ENCODE peak calls at places on chromosomes 12 and 14, in ten cellular contexts. One of them, this sample, is unnamed.

GRCh38 chr14:89428556-89429196 is 11.6 kb upstream of the FOXN3 start:
- DNase-seq in tibial nerve: no peak
- DNase-seq in stimulated activated CD8-positive, alpha-beta memory T cell treated with anti-CD3 and anti-CD28 coated beads, Interleukin-4, amount 100 ng/mL, for 24 hours: no peak
- DNase-seq in H4: no peak
- DNase-seq in T-helper 9 cell: no peak
- DNase-seq in lung: no peak
- DNase-seq in mucosa of gallbladder: no peak
- DNase-seq in NCI-H2081: peak
- DNase-seq in NCI-H510A treated with DMSO at 0.1 percent for 48 hours: peak
- DNase-seq in activated gamma-delta T cell treated with Interleukin-2 at 50 U/mL for 16 hours: no peak
- DNase-seq in this sample: peak

GRCh38 chr12:38961683-38962082 is 56.3 kb upstream of the CPNE8 start:
- DNase-seq in activated gamma-delta T cell treated with Interleukin-2 at 50 U/mL for 16 hours: no peak
- DNase-seq in stimulated activated CD8-positive, alpha-beta memory T cell treated with anti-CD3 and anti-CD28 coated beads, Interleukin-4, amount 100 ng/mL, for 24 hours: no peak
- DNase-seq in mucosa of gallbladder: no peak
- DNase-seq in H4: no peak
- DNase-seq in NCI-H2081: no peak
- DNase-seq in T-helper 9 cell: no peak
- DNase-seq in tibial nerve: no peak
- DNase-seq in lung: no peak
- DNase-seq in NCI-H510A treated with DMSO at 0.1 percent for 48 hours: no peak
- DNase-seq in this sample: no peak

GRCh38 chr12:117526756-117527479 is 165.5 kb upstream of the NOS1 start:
- DNase-seq in T-helper 9 cell: no peak
- DNase-seq in mucosa of gallbladder: no peak
- DNase-seq in lung: no peak
- DNase-seq in NCI-H510A treated with DMSO at 0.1 percent for 48 hours: no peak
- DNase-seq in stimulated activated CD8-positive, alpha-beta memory T cell treated with anti-CD3 and anti-CD28 coated beads, Interleukin-4, amount 100 ng/mL, for 24 hours: no peak
- DNase-seq in activated gamma-delta T cell treated with Interleukin-2 at 50 U/mL for 16 hours: no peak
- DNase-seq in tibial nerve: no peak
- DNase-seq in H4: no peak
- DNase-seq in NCI-H2081: no peak
- DNase-seq in this sample: no peak

GRCh38 chr12:47370421-47370820 is 290.7 kb upstream of the AMIGO2 start:
- DNase-seq in stimulated activated CD8-positive, alpha-beta memory T cell treated with anti-CD3 and anti-CD28 coated beads, Interleukin-4, amount 100 ng/mL, for 24 hours: no peak
- DNase-seq in tibial nerve: no peak
- DNase-seq in NCI-H2081: no peak
- DNase-seq in lung: no peak
- DNase-seq in NCI-H510A treated with DMSO at 0.1 percent for 48 hours: no peak
- DNase-seq in H4: no peak
- DNase-seq in activated gamma-delta T cell treated with Interleukin-2 at 50 U/mL for 16 hours: no peak
- DNase-seq in mucosa of gallbladder: no peak
- DNase-seq in T-helper 9 cell: no peak
- DNase-seq in this sample: no peak

GRCh38 chr12:32501835-32502333 is 102.5 kb downstream of the FGD4 start:
- DNase-seq in lung: no peak
- DNase-seq in activated gamma-delta T cell treated with Interleukin-2 at 50 U/mL for 16 hours: no peak
- DNase-seq in stimulated activated CD8-positive, alpha-beta memory T cell treated with anti-CD3 and anti-CD28 coated beads, Interleukin-4, amount 100 ng/mL, for 24 hours: no peak
- DNase-seq in NCI-H510A treated with DMSO at 0.1 percent for 48 hours: peak
- DNase-seq in mucosa of gallbladder: no peak
- DNase-seq in tibial nerve: no peak
- DNase-seq in NCI-H2081: peak
- DNase-seq in H4: peak
- DNase-seq in T-helper 9 cell: no peak
- DNase-seq in this sample: no peak

GRCh38 chr12:67650528-67651379 is 2.2 kb downstream of the DYRK2 start:
- DNase-seq in stimulated activated CD8-positive, alpha-beta memory T cell treated with anti-CD3 and anti-CD28 coated beads, Interleukin-4, amount 100 ng/mL, for 24 hours: no peak
- DNase-seq in activated gamma-delta T cell treated with Interleukin-2 at 50 U/mL for 16 hours: no peak
- DNase-seq in tibial nerve: no peak
- DNase-seq in NCI-H2081: no peak
- DNase-seq in H4: no peak
- DNase-seq in mucosa of gallbladder: no peak
- DNase-seq in T-helper 9 cell: no peak
- DNase-seq in NCI-H510A treated with DMSO at 0.1 percent for 48 hours: peak
- DNase-seq in lung: no peak
- DNase-seq in this sample: no peak

GRCh38 chr14:45028107-45028626 is 55.7 kb upstream of the PRPF39 start:
- DNase-seq in lung: no peak
- DNase-seq in NCI-H510A treated with DMSO at 0.1 percent for 48 hours: no peak
- DNase-seq in mucosa of gallbladder: no peak
- DNase-seq in activated gamma-delta T cell treated with Interleukin-2 at 50 U/mL for 16 hours: no peak
- DNase-seq in T-helper 9 cell: no peak
- DNase-seq in stimulated activated CD8-positive, alpha-beta memory T cell treated with anti-CD3 and anti-CD28 coated beads, Interleukin-4, amount 100 ng/mL, for 24 hours: no peak
- DNase-seq in H4: no peak
- DNase-seq in tibial nerve: no peak
- DNase-seq in NCI-H2081: no peak
- DNase-seq in this sample: no peak

GRCh38 chr12:74747305-74747704 is 209.7 kb downstream of the ATXN7L3B start:
- DNase-seq in mucosa of gallbladder: no peak
- DNase-seq in lung: no peak
- DNase-seq in stimulated activated CD8-positive, alpha-beta memory T cell treated with anti-CD3 and anti-CD28 coated beads, Interleukin-4, amount 100 ng/mL, for 24 hours: no peak
- DNase-seq in T-helper 9 cell: no peak
- DNase-seq in NCI-H2081: no peak
- DNase-seq in tibial nerve: no peak
- DNase-seq in NCI-H510A treated with DMSO at 0.1 percent for 48 hours: no peak
- DNase-seq in H4: peak
- DNase-seq in activated gamma-delta T cell treated with Interleukin-2 at 50 U/mL for 16 hours: no peak
- DNase-seq in this sample: no peak

GRCh38 chr12:108772247-108772646 is 40.9 kb upstream of the CORO1C start:
- DNase-seq in stimulated activated CD8-positive, alpha-beta memory T cell treated with anti-CD3 and anti-CD28 coated beads, Interleukin-4, amount 100 ng/mL, for 24 hours: no peak
- DNase-seq in lung: no peak
- DNase-seq in activated gamma-delta T cell treated with Interleukin-2 at 50 U/mL for 16 hours: no peak
- DNase-seq in tibial nerve: no peak
- DNase-seq in H4: no peak
- DNase-seq in T-helper 9 cell: no peak
- DNase-seq in NCI-H2081: no peak
- DNase-seq in NCI-H510A treated with DMSO at 0.1 percent for 48 hours: no peak
- DNase-seq in mucosa of gallbladder: no peak
- DNase-seq in this sample: no peak

GRCh38 chr12:74917743-74918142 is 291.9 kb downstream of the KCNC2 start:
- DNase-seq in H4: no peak
- DNase-seq in lung: no peak
- DNase-seq in stimulated activated CD8-positive, alpha-beta memory T cell treated with anti-CD3 and anti-CD28 coated beads, Interleukin-4, amount 100 ng/mL, for 24 hours: no peak
- DNase-seq in NCI-H2081: no peak
- DNase-seq in NCI-H510A treated with DMSO at 0.1 percent for 48 hours: no peak
- DNase-seq in activated gamma-delta T cell treated with Interleukin-2 at 50 U/mL for 16 hours: no peak
- DNase-seq in T-helper 9 cell: no peak
- DNase-seq in tibial nerve: no peak
- DNase-seq in mucosa of gallbladder: no peak
- DNase-seq in this sample: no peak

GRCh38 chr14:101463566-101464171 is 97.6 kb upstream of the DIO3 start:
- DNase-seq in activated gamma-delta T cell treated with Interleukin-2 at 50 U/mL for 16 hours: no peak
- DNase-seq in NCI-H510A treated with DMSO at 0.1 percent for 48 hours: no peak
- DNase-seq in H4: no peak
- DNase-seq in tibial nerve: no peak
- DNase-seq in T-helper 9 cell: no peak
- DNase-seq in lung: no peak
- DNase-seq in stimulated activated CD8-positive, alpha-beta memory T cell treated with anti-CD3 and anti-CD28 coated beads, Interleukin-4, amount 100 ng/mL, for 24 hours: no peak
- DNase-seq in NCI-H2081: no peak
- DNase-seq in mucosa of gallbladder: no peak
- DNase-seq in this sample: no peak

GRCh38 chr14:62629070-62629580 is 416.1 kb downstream of the KCNH5 start:
- DNase-seq in activated gamma-delta T cell treated with Interleukin-2 at 50 U/mL for 16 hours: no peak
- DNase-seq in tibial nerve: no peak
- DNase-seq in stimulated activated CD8-positive, alpha-beta memory T cell treated with anti-CD3 and anti-CD28 coated beads, Interleukin-4, amount 100 ng/mL, for 24 hours: no peak
- DNase-seq in NCI-H2081: no peak
- DNase-seq in T-helper 9 cell: no peak
- DNase-seq in lung: no peak
- DNase-seq in NCI-H510A treated with DMSO at 0.1 percent for 48 hours: no peak
- DNase-seq in H4: no peak
- DNase-seq in mucosa of gallbladder: no peak
- DNase-seq in this sample: no peak

GRCh38 chr14:38762436-38762835 is 340.6 kb downstream of the SEC23A start:
- DNase-seq in mucosa of gallbladder: no peak
- DNase-seq in T-helper 9 cell: no peak
- DNase-seq in stimulated activated CD8-positive, alpha-beta memory T cell treated with anti-CD3 and anti-CD28 coated beads, Interleukin-4, amount 100 ng/mL, for 24 hours: no peak
- DNase-seq in tibial nerve: no peak
- DNase-seq in activated gamma-delta T cell treated with Interleukin-2 at 50 U/mL for 16 hours: no peak
- DNase-seq in lung: no peak
- DNase-seq in NCI-H2081: no peak
- DNase-seq in NCI-H510A treated with DMSO at 0.1 percent for 48 hours: no peak
- DNase-seq in H4: no peak
- DNase-seq in this sample: no peak

GRCh38 chr12:25682421-25682820 is 129.3 kb upstream of the LMNTD1 start:
- DNase-seq in NCI-H2081: no peak
- DNase-seq in NCI-H510A treated with DMSO at 0.1 percent for 48 hours: no peak
- DNase-seq in lung: no peak
- DNase-seq in T-helper 9 cell: no peak
- DNase-seq in stimulated activated CD8-positive, alpha-beta memory T cell treated with anti-CD3 and anti-CD28 coated beads, Interleukin-4, amount 100 ng/mL, for 24 hours: no peak
- DNase-seq in tibial nerve: no peak
- DNase-seq in mucosa of gallbladder: no peak
- DNase-seq in H4: no peak
- DNase-seq in activated gamma-delta T cell treated with Interleukin-2 at 50 U/mL for 16 hours: no peak
- DNase-seq in this sample: no peak

GRCh38 chr14:64569108-64570045 is 19.6 kb downstream of the PPP1R36 start:
- DNase-seq in lung: peak
- DNase-seq in NCI-H2081: no peak
- DNase-seq in NCI-H510A treated with DMSO at 0.1 percent for 48 hours: no peak
- DNase-seq in stimulated activated CD8-positive, alpha-beta memory T cell treated with anti-CD3 and anti-CD28 coated beads, Interleukin-4, amount 100 ng/mL, for 24 hours: no peak
- DNase-seq in T-helper 9 cell: no peak
- DNase-seq in H4: peak
- DNase-seq in activated gamma-delta T cell treated with Interleukin-2 at 50 U/mL for 16 hours: no peak
- DNase-seq in mucosa of gallbladder: peak
- DNase-seq in tibial nerve: peak
- DNase-seq in this sample: peak

GRCh38 chr14:77098470-77099353 is 654 bp downstream of the CIPC start:
- DNase-seq in mucosa of gallbladder: peak
- DNase-seq in NCI-H2081: no peak
- DNase-seq in H4: peak
- DNase-seq in stimulated activated CD8-positive, alpha-beta memory T cell treated with anti-CD3 and anti-CD28 coated beads, Interleukin-4, amount 100 ng/mL, for 24 hours: no peak
- DNase-seq in T-helper 9 cell: peak
- DNase-seq in activated gamma-delta T cell treated with Interleukin-2 at 50 U/mL for 16 hours: peak
- DNase-seq in tibial nerve: peak
- DNase-seq in lung: peak
- DNase-seq in NCI-H510A treated with DMSO at 0.1 percent for 48 hours: no peak
- DNase-seq in this sample: no peak

GRCh38 chr12:56873382-56873781 is 60.8 kb downstream of the SDR9C7 start:
- DNase-seq in activated gamma-delta T cell treated with Interleukin-2 at 50 U/mL for 16 hours: no peak
- DNase-seq in T-helper 9 cell: no peak
- DNase-seq in tibial nerve: no peak
- DNase-seq in NCI-H2081: no peak
- DNase-seq in lung: no peak
- DNase-seq in stimulated activated CD8-positive, alpha-beta memory T cell treated with anti-CD3 and anti-CD28 coated beads, Interleukin-4, amount 100 ng/mL, for 24 hours: no peak
- DNase-seq in NCI-H510A treated with DMSO at 0.1 percent for 48 hours: no peak
- DNase-seq in mucosa of gallbladder: no peak
- DNase-seq in H4: no peak
- DNase-seq in this sample: no peak

GRCh38 chr14:61147898-61148549 is 133.1 kb downstream of the TMEM30B start:
- DNase-seq in lung: peak
- DNase-seq in NCI-H2081: no peak
- DNase-seq in activated gamma-delta T cell treated with Interleukin-2 at 50 U/mL for 16 hours: no peak
- DNase-seq in tibial nerve: peak
- DNase-seq in NCI-H510A treated with DMSO at 0.1 percent for 48 hours: no peak
- DNase-seq in T-helper 9 cell: no peak
- DNase-seq in mucosa of gallbladder: no peak
- DNase-seq in H4: peak
- DNase-seq in stimulated activated CD8-positive, alpha-beta memory T cell treated with anti-CD3 and anti-CD28 coated beads, Interleukin-4, amount 100 ng/mL, for 24 hours: no peak
- DNase-seq in this sample: no peak

GRCh38 chr14:32090686-32091085 is 13.6 kb downstream of the ARHGAP5 start:
- DNase-seq in NCI-H510A treated with DMSO at 0.1 percent for 48 hours: no peak
- DNase-seq in H4: no peak
- DNase-seq in T-helper 9 cell: no peak
- DNase-seq in activated gamma-delta T cell treated with Interleukin-2 at 50 U/mL for 16 hours: no peak
- DNase-seq in NCI-H2081: no peak
- DNase-seq in mucosa of gallbladder: no peak
- DNase-seq in lung: no peak
- DNase-seq in stimulated activated CD8-positive, alpha-beta memory T cell treated with anti-CD3 and anti-CD28 coated beads, Interleukin-4, amount 100 ng/mL, for 24 hours: no peak
- DNase-seq in tibial nerve: no peak
- DNase-seq in this sample: no peak

GRCh38 chr12:49985981-49986380 is 13.2 kb downstream of the AQP6 start:
- DNase-seq in mucosa of gallbladder: no peak
- DNase-seq in NCI-H510A treated with DMSO at 0.1 percent for 48 hours: no peak
- DNase-seq in activated gamma-delta T cell treated with Interleukin-2 at 50 U/mL for 16 hours: no peak
- DNase-seq in NCI-H2081: no peak
- DNase-seq in H4: no peak
- DNase-seq in T-helper 9 cell: no peak
- DNase-seq in lung: no peak
- DNase-seq in tibial nerve: no peak
- DNase-seq in stimulated activated CD8-positive, alpha-beta memory T cell treated with anti-CD3 and anti-CD28 coated beads, Interleukin-4, amount 100 ng/mL, for 24 hours: no peak
- DNase-seq in this sample: no peak

GRCh38 chr14:94539181-94539580 is 22.1 kb upstream of the SERPINA4 start:
- DNase-seq in T-helper 9 cell: no peak
- DNase-seq in mucosa of gallbladder: no peak
- DNase-seq in activated gamma-delta T cell treated with Interleukin-2 at 50 U/mL for 16 hours: no peak
- DNase-seq in H4: no peak
- DNase-seq in tibial nerve: no peak
- DNase-seq in NCI-H510A treated with DMSO at 0.1 percent for 48 hours: no peak
- DNase-seq in stimulated activated CD8-positive, alpha-beta memory T cell treated with anti-CD3 and anti-CD28 coated beads, Interleukin-4, amount 100 ng/mL, for 24 hours: no peak
- DNase-seq in NCI-H2081: no peak
- DNase-seq in lung: no peak
- DNase-seq in this sample: no peak

GRCh38 chr12:46124132-46124847 is 133.9 kb upstream of the SCAF11 start:
- DNase-seq in lung: no peak
- DNase-seq in stimulated activated CD8-positive, alpha-beta memory T cell treated with anti-CD3 and anti-CD28 coated beads, Interleukin-4, amount 100 ng/mL, for 24 hours: no peak
- DNase-seq in activated gamma-delta T cell treated with Interleukin-2 at 50 U/mL for 16 hours: no peak
- DNase-seq in mucosa of gallbladder: no peak
- DNase-seq in tibial nerve: no peak
- DNase-seq in NCI-H510A treated with DMSO at 0.1 percent for 48 hours: no peak
- DNase-seq in NCI-H2081: no peak
- DNase-seq in H4: no peak
- DNase-seq in T-helper 9 cell: no peak
- DNase-seq in this sample: no peak

GRCh38 chr12:104750061-104750460 is 208.0 kb downstream of the SLC41A2 start:
- DNase-seq in activated gamma-delta T cell treated with Interleukin-2 at 50 U/mL for 16 hours: no peak
- DNase-seq in stimulated activated CD8-positive, alpha-beta memory T cell treated with anti-CD3 and anti-CD28 coated beads, Interleukin-4, amount 100 ng/mL, for 24 hours: no peak
- DNase-seq in H4: peak
- DNase-seq in T-helper 9 cell: no peak
- DNase-seq in tibial nerve: no peak
- DNase-seq in NCI-H2081: no peak
- DNase-seq in lung: peak
- DNase-seq in NCI-H510A treated with DMSO at 0.1 percent for 48 hours: no peak
- DNase-seq in mucosa of gallbladder: peak
- DNase-seq in this sample: no peak

GRCh38 chr12:88185988-88186387 is 43.9 kb downstream of the TMTC3 start:
- DNase-seq in stimulated activated CD8-positive, alpha-beta memory T cell treated with anti-CD3 and anti-CD28 coated beads, Interleukin-4, amount 100 ng/mL, for 24 hours: no peak
- DNase-seq in NCI-H2081: no peak
- DNase-seq in H4: no peak
- DNase-seq in mucosa of gallbladder: no peak
- DNase-seq in NCI-H510A treated with DMSO at 0.1 percent for 48 hours: no peak
- DNase-seq in lung: no peak
- DNase-seq in activated gamma-delta T cell treated with Interleukin-2 at 50 U/mL for 16 hours: no peak
- DNase-seq in tibial nerve: no peak
- DNase-seq in T-helper 9 cell: no peak
- DNase-seq in this sample: peak

GRCh38 chr12:62146323-62146722 is 113.9 kb upstream of the USP15 start:
- DNase-seq in H4: no peak
- DNase-seq in T-helper 9 cell: no peak
- DNase-seq in tibial nerve: no peak
- DNase-seq in stimulated activated CD8-positive, alpha-beta memory T cell treated with anti-CD3 and anti-CD28 coated beads, Interleukin-4, amount 100 ng/mL, for 24 hours: no peak
- DNase-seq in NCI-H510A treated with DMSO at 0.1 percent for 48 hours: no peak
- DNase-seq in NCI-H2081: no peak
- DNase-seq in lung: no peak
- DNase-seq in activated gamma-delta T cell treated with Interleukin-2 at 50 U/mL for 16 hours: no peak
- DNase-seq in mucosa of gallbladder: no peak
- DNase-seq in this sample: no peak

GRCh38 chr14:105846312-105846711 is 319.9 kb downstream of the TMEM121 start:
- DNase-seq in H4: no peak
- DNase-seq in activated gamma-delta T cell treated with Interleukin-2 at 50 U/mL for 16 hours: no peak
- DNase-seq in stimulated activated CD8-positive, alpha-beta memory T cell treated with anti-CD3 and anti-CD28 coated beads, Interleukin-4, amount 100 ng/mL, for 24 hours: no peak
- DNase-seq in T-helper 9 cell: no peak
- DNase-seq in NCI-H2081: no peak
- DNase-seq in mucosa of gallbladder: no peak
- DNase-seq in lung: no peak
- DNase-seq in NCI-H510A treated with DMSO at 0.1 percent for 48 hours: no peak
- DNase-seq in tibial nerve: no peak
- DNase-seq in this sample: no peak

GRCh38 chr12:26121841-26122680 is 2.8 kb downstream of the BHLHE41 start:
- DNase-seq in NCI-H510A treated with DMSO at 0.1 percent for 48 hours: no peak
- DNase-seq in stimulated activated CD8-positive, alpha-beta memory T cell treated with anti-CD3 and anti-CD28 coated beads, Interleukin-4, amount 100 ng/mL, for 24 hours: no peak
- DNase-seq in T-helper 9 cell: no peak
- DNase-seq in mucosa of gallbladder: no peak
- DNase-seq in NCI-H2081: peak
- DNase-seq in lung: no peak
- DNase-seq in activated gamma-delta T cell treated with Interleukin-2 at 50 U/mL for 16 hours: no peak
- DNase-seq in H4: no peak
- DNase-seq in tibial nerve: no peak
- DNase-seq in this sample: no peak

GRCh38 chr12:64029013-64029857 is 184.7 kb downstream of the SRGAP1 start:
- DNase-seq in mucosa of gallbladder: no peak
- DNase-seq in NCI-H2081: no peak
- DNase-seq in H4: no peak
- DNase-seq in T-helper 9 cell: no peak
- DNase-seq in lung: no peak
- DNase-seq in stimulated activated CD8-positive, alpha-beta memory T cell treated with anti-CD3 and anti-CD28 coated beads, Interleukin-4, amount 100 ng/mL, for 24 hours: no peak
- DNase-seq in tibial nerve: no peak
- DNase-seq in NCI-H510A treated with DMSO at 0.1 percent for 48 hours: no peak
- DNase-seq in activated gamma-delta T cell treated with Interleukin-2 at 50 U/mL for 16 hours: no peak
- DNase-seq in this sample: no peak